ENCODE peak calls at places on chromosomes 13 and 19, in ten cellular contexts. B, C, V, G, M, K, W, H, S and Q are unnamed samples.

GRCh38 chr13:63393112-63393511 is 1977.5 kb upstream of the PCDH20 start:
- DNase-seq in B (no peak), C (no peak), V (no peak), G (no peak), M (no peak), K (no peak), W (peak; percentile 7), H (no peak), S (no peak), Q (peak; percentile 16)

GRCh38 chr19:32580353-32580900 is 563 bp upstream of the PDCD5 start:
- DNase-seq in B (no peak), C (no peak), V (no peak), G (no peak), M (no peak), K (no peak), W (no peak), H (no peak), S (no peak), Q (no peak)

GRCh38 chr19:55305983-55306562 is 19.1 kb downstream of the TMEM150B start:
- DNase-seq in B (no peak), C (no peak), V (no peak), G (no peak), M (no peak), K (no peak), W (no peak), H (no peak), S (no peak), Q (no peak)

GRCh38 chr13:24306632-24307031 is 2.7 kb upstream of the C1QTNF9 start:
- DNase-seq in B (no peak), C (peak; percentile 39), V (no peak), G (peak; percentile 48), M (peak; percentile 46), K (peak; percentile 58), W (peak; percentile 20), H (no peak), S (no peak), Q (peak; percentile 13)

GRCh38 chr19:46471116-46471733 is at the start of gene PNMA8A:
- DNase-seq in B (no peak), C (peak; percentile 63), V (peak; percentile 66), G (peak; percentile 60), M (peak; percentile 71), K (peak; percentile 79), W (peak; percentile 94), H (peak; percentile 44), S (no peak), Q (peak; percentile 83)

GRCh38 chr19:55149078-55150003 is at the start of gene TNNT1:
- DNase-seq in B (no peak), C (no peak), V (peak; percentile 56), G (no peak), M (no peak), K (peak; percentile 28), W (no peak), H (no peak), S (no peak), Q (no peak)

GRCh38 chr13:108342369-108343289 is 73.1 kb downstream of the TNFSF13B start:
- DNase-seq in B (peak; percentile 3), C (peak; percentile 53), V (peak; percentile 58), G (peak; percentile 29), M (peak; percentile 14), K (peak; percentile 34), W (peak; percentile 54), H (no peak), S (no peak), Q (peak; percentile 56)

GRCh38 chr13:38223093-38223492 is 126.6 kb upstream of the UFM1 start:
- DNase-seq in B (no peak), C (peak; percentile 29), V (peak; percentile 70), G (peak; percentile 40), M (peak; percentile 26), K (peak; percentile 7), W (peak; percentile 59), H (no peak), S (no peak), Q (peak; percentile 60)

GRCh38 chr13:100674848-100675659 is 459 bp upstream of the TMTC4 start:
- DNase-seq in B (peak; percentile 82), C (peak; percentile 97), V (peak; percentile 99), G (peak; percentile 97), M (peak; percentile 94), K (peak; percentile 100), W (peak; percentile 99), H (peak; percentile 100), S (peak; percentile 99), Q (peak; percentile 98)

GRCh38 chr13:111940892-111941291 is 126.1 kb upstream of the SOX1 start:
- DNase-seq in B (no peak), C (no peak), V (no peak), G (no peak), M (no peak), K (no peak), W (no peak), H (no peak), S (no peak), Q (no peak)

GRCh38 chr19:18428837-18429674 is 8.9 kb downstream of the ISYNA1 start:
- DNase-seq in B (no peak), C (peak; percentile 82), V (peak; percentile 98), G (peak; percentile 78), M (peak; percentile 63), K (peak; percentile 95), W (peak; percentile 79), H (peak; percentile 70), S (no peak), Q (peak; percentile 71)

GRCh38 chr19:40347476-40348124 is 597 bp downstream of the C19orf47 start:
- DNase-seq in B (no peak), C (no peak), V (no peak), G (no peak), M (no peak), K (no peak), W (no peak), H (no peak), S (no peak), Q (no peak)

GRCh38 chr13:94596575-94596971 is 621 bp upstream of the TGDS start:
- DNase-seq in B (no peak), C (no peak), V (no peak), G (no peak), M (no peak), K (no peak), W (no peak), H (no peak), S (no peak), Q (no peak)

GRCh38 chr13:77898097-77898496 is 20.5 kb downstream of the EDNRB start:
- DNase-seq in B (peak; percentile 66), C (peak; percentile 31), V (peak; percentile 86), G (no peak), M (no peak), K (peak; percentile 12), W (peak; percentile 72), H (no peak), S (no peak), Q (peak; percentile 78)

GRCh38 chr13:65307056-65307455 is 1923.1 kb downstream of the PCDH9 start:
- DNase-seq in B (no peak), C (no peak), V (no peak), G (no peak), M (no peak), K (no peak), W (no peak), H (no peak), S (no peak), Q (no peak)

GRCh38 chr13:108508263-108508662 is 121.1 kb upstream of the MYO16 start:
- DNase-seq in B (no peak), C (peak; percentile 47), V (peak; percentile 45), G (no peak), M (peak; percentile 6), K (peak; percentile 6), W (peak; percentile 48), H (no peak), S (no peak), Q (peak; percentile 59)

GRCh38 chr19:54464624-54465266 is 1.2 kb upstream of the LENG9 start:
- DNase-seq in B (no peak), C (peak; percentile 81), V (peak; percentile 87), G (peak; percentile 73), M (peak; percentile 70), K (peak; percentile 94), W (peak; percentile 88), H (peak; percentile 95), S (peak; percentile 82), Q (peak; percentile 82)

DNA sequence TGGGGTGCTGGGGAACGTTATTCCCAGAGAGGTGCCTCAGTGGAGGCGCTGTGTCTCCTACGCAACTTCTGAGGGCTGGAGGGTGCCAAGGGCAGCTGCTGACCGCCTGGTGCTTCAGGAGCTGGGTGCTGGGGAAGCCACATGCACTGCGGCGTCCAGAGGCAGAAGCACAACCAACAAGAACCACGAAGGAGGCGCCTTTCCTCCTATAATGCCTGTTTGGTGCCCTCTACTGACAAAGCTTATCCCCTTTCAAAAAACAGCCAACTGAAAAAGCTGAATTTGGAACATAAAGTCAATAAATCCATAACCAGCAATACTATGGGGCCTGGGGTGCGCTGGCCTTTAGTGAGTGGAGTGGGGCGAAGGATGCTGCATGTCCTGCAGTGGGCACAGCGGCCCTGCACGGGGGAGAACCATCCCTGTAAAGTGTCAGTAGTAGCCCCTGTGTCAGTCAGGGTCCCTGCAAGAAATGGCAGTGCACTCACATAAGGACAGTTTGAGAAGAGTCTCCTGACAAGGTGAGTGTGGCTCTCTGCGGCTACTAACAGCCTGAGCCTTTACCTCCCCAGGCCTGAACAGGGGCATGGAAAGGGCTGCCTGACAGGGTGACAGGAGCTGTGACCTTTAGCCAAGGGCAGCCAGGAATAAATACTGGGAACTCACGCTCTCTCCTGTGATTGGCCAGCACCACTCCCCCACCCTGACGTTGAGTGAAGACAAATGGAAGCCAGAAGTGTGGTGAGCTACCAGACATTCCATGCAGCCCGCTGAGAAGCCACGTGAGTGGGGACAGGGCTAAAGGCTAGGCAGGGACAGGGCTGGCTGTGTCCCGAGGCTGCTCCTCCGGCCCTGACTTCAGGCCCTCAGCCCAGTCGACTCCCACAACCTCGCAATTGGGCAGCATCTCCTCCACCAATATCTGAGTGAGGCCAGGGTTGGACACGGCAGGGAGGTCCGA is 4.5 kb upstream of the B3GNT8 start:
- DNase-seq in B (no peak), C (peak; percentile 44), V (peak; percentile 36), G (peak; percentile 54), M (no peak), K (peak; percentile 76), W (peak; percentile 57), H (no peak), S (no peak), Q (peak; percentile 52)
- TF ChIP-seq CTCF in B (peak; percentile 35), C (peak; percentile 49), V (peak; percentile 49), G (peak; percentile 49), M (peak; percentile 23), K (peak; percentile 47), W (peak; percentile 35), H (no peak), S (no peak), Q (peak; percentile 40)

GRCh38 chr19:50557009-50557613 is 11.1 kb downstream of the LRRC4B start:
- DNase-seq in B (no peak), C (no peak), V (no peak), G (no peak), M (no peak), K (no peak), W (no peak), H (no peak), S (no peak), Q (no peak)
- H3K4me3 ChIP-seq in B (no peak overlapping the region), C (no peak overlapping the region), V (peak overlapping the region; percentile 47), G (no peak overlapping the region), M (no peak overlapping the region), K (no peak overlapping the region), W (no peak overlapping the region), H (peak overlapping the region; percentile 45), S (no peak overlapping the region), Q (peak overlapping the region; percentile 61)

GRCh38 chr13:113245858-113246791 is 36.7 kb downstream of the CUL4A start:
- DNase-seq in B (no peak), C (peak; percentile 7), V (no peak), G (peak; percentile 3), M (no peak), K (peak; percentile 18), W (peak; percentile 6), H (no peak), S (no peak), Q (peak; percentile 8)
- TF ChIP-seq CTCF in B (peak; percentile 30), C (peak; percentile 9), V (no peak), G (peak; percentile 38), M (peak; percentile 20), K (peak; percentile 34), W (peak; percentile 41), H (no peak), S (no peak), Q (peak; percentile 40)

GRCh38 chr19:50333235-50333736 is 4.1 kb upstream of the KCNC3 start:
- DNase-seq in B (peak; percentile 82), C (peak; percentile 84), V (peak; percentile 91), G (peak; percentile 78), M (peak; percentile 57), K (peak; percentile 77), W (peak; percentile 85), H (peak; percentile 89), S (peak; percentile 45), Q (peak; percentile 78)
- H3K4me3 ChIP-seq in B (peak overlapping the region; percentile 66), C (no peak overlapping the region), V (peak overlapping the region; percentile 42), G (peak overlapping the region; percentile 55), M (peak overlapping the region; percentile 59), K (peak overlapping the region; percentile 43), W (peak overlapping the region; percentile 44), H (peak overlapping the region; percentile 51), S (peak overlapping the region; percentile 49), Q (peak overlapping the region; percentile 48)